ENCODE peak calls at places on chromosomes 2 and 18, in six cellular contexts. K is GM12878, Z is brain microvascular endothelial cell, I is RWPE1, N is AG04450, E is heart right ventricle. T is an unnamed sample.

GRCh38 chr2:237627463-237628321 is at the start of gene LRRFIP1:
- DNase-seq in K (no peak), Z (no peak), I (peak; percentile 20), N (no peak), E (no peak), T (no peak)

GRCh38 chr2:135256531-135257258 is 204.6 kb downstream of the RAB3GAP1 start:
- DNase-seq in K (no peak), Z (peak; percentile 4), I (no peak), N (no peak), E (no peak), T (peak; percentile 81)

GRCh38 chr2:217286833-217287232 is 427.0 kb upstream of the TNP1 start:
- DNase-seq in K (no peak), Z (peak; percentile 36), I (no peak), N (peak; percentile 80), E (no peak), T (no peak)

GRCh38 chr2:111108745-111109271 is 11.9 kb upstream of the BCL2L11 start:
- DNase-seq in K (no peak), Z (no peak), I (peak; percentile 36), N (no peak), E (no peak), T (no peak)

GRCh38 chr2:177680866-177681358 is 288.3 kb downstream of the AGPS start:
- DNase-seq in K (no peak), Z (no peak), I (no peak), N (no peak), E (no peak), T (no peak)

GRCh38 chr18:78673516-78674321 is 305.9 kb upstream of the SALL3 start:
- DNase-seq in K (no peak), Z (no peak), I (no peak), N (no peak), E (no peak), T (no peak)

GRCh38 chr2:37602040-37602439 is 69.4 kb downstream of the CDC42EP3 start:
- DNase-seq in K (no peak), Z (no peak), I (no peak), N (no peak), E (no peak), T (no peak)

GRCh38 chr2:215633360-215633759 is 197.5 kb upstream of the FN1 start:
- DNase-seq in K (no peak), Z (no peak), I (no peak), N (no peak), E (no peak), T (no peak)

GRCh38 chr2:164737612-164738081 is 104.0 kb downstream of the COBLL1 start:
- DNase-seq in K (no peak), Z (peak; percentile 53), I (peak; percentile 75), N (peak; percentile 23), E (peak; percentile 54), T (no peak)

GRCh38 chr2:241933175-241933911 is 63.8 kb downstream of the RTP5 start:
- DNase-seq in K (no peak), Z (peak; percentile 16), I (no peak), N (no peak), E (no peak), T (no peak)

GRCh38 chr2:233087725-233088124 is 27.6 kb downstream of the INPP5D start:
- DNase-seq in K (no peak), Z (no peak), I (no peak), N (no peak), E (no peak), T (no peak)

GRCh38 chr2:20094955-20095354 is 43.5 kb upstream of the LAPTM4A start:
- DNase-seq in K (no peak), Z (no peak), I (no peak), N (no peak), E (no peak), T (no peak)

GRCh38 chr2:146295080-146295670 is 1549.7 kb upstream of the ACVR2A start:
- DNase-seq in K (no peak), Z (no peak), I (no peak), N (no peak), E (no peak), T (no peak)

GRCh38 chr18:3584897-3585460 is 135.0 kb downstream of the TGIF1 start:
- DNase-seq in K (no peak), Z (no peak), I (no peak), N (no peak), E (no peak), T (no peak)

GRCh38 chr2:178279142-178279541 is 84.8 kb downstream of the OSBPL6 start:
- DNase-seq in K (no peak), Z (peak; percentile 90), I (peak; percentile 76), N (peak; percentile 59), E (no peak), T (peak; percentile 65)

GRCh38 chr2:233053928-233054774 is 6.0 kb upstream of the INPP5D start:
- DNase-seq in K (no peak), Z (peak; percentile 38), I (peak; percentile 82), N (no peak), E (peak; percentile 47), T (no peak)

GRCh38 chr2:118881490-118882129 is 34.2 kb upstream of the EN1 start:
- DNase-seq in K (no peak), Z (peak; percentile 25), I (peak; percentile 72), N (no peak), E (no peak), T (no peak)

GRCh38 chr18:45197526-45197970 is 417.7 kb upstream of the SLC14A2 start:
- DNase-seq in K (peak; percentile 88), Z (peak; percentile 10), I (no peak), N (peak; percentile 34), E (no peak), T (no peak)

GRCh38 chr2:119638891-119639539 is 40.0 kb upstream of the TMEM177 start:
- DNase-seq in K (no peak), Z (no peak), I (no peak), N (no peak), E (no peak), T (no peak)

GRCh38 chr2:27013738-27014137 is 19.0 kb upstream of the TMEM214 start:
- DNase-seq in K (no peak), Z (no peak), I (no peak), N (no peak), E (no peak), T (no peak)

GRCh38 chr2:173511942-173512341 is 157.3 kb downstream of the CDCA7 start:
- DNase-seq in K (no peak), Z (peak; percentile 6), I (no peak), N (no peak), E (no peak), T (no peak)

GRCh38 chr18:63262369-63263335 is 56.9 kb downstream of the BCL2 start:
- DNase-seq in K (no peak), Z (no peak), I (no peak), N (no peak), E (peak; percentile 41), T (no peak)

GRCh38 chr2:85981579-85982247 is 92.9 kb upstream of the ST3GAL5 start:
- DNase-seq in K (no peak), Z (no peak), I (no peak), N (no peak), E (no peak), T (no peak)

GRCh38 chr2:10222-10875 is 36.0 kb downstream of the FAM110C start:
- DNase-seq in K (no peak), Z (no peak), I (no peak), N (no peak), E (no peak), T (no peak)

GRCh38 chr2:64992990-64993389 is 3.8 kb downstream of the SLC1A4 start:
- DNase-seq in K (no peak), Z (no peak), I (no peak), N (no peak), E (no peak), T (no peak)
- H3K27ac ChIP-seq in K (no peak overlapping the region), Z (no peak overlapping the region), I (no peak overlapping the region), N (no peak overlapping the region), E (no peak overlapping the region), T (no peak overlapping the region)

DNA sequence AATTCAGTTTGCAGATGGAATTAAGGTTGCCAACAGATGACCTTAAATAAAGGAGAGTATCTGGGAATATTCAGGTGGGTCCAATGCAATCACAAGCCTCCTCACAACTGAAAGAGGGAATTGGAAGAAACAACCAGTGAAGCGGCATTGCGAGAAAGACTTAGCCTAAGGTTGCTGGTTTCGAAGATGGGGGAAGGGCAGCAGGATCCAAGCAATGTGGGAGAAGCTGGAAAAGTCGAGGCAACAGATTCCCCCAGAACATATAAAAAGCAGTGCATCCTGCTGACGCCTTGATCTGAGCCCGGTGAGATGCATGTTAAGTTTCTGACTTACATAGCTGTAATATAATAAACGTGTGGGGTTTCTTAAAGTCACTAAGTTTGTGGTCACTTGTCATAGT is 162.5 kb downstream of the NDUFA10 start:
- DNase-seq in K (no peak), Z (no peak), I (no peak), N (no peak), E (no peak), T (no peak)
- H3K27ac ChIP-seq in K (no peak overlapping the region), Z (no peak overlapping the region), I (no peak overlapping the region), N (no peak overlapping the region), E (no peak overlapping the region), T (no peak overlapping the region)

GRCh38 chr2:234691226-234691600 is 194.3 kb upstream of the ARL4C start:
- DNase-seq in K (no peak), Z (no peak), I (no peak), N (no peak), E (no peak), T (no peak)

GRCh38 chr2:234687718-234688475 is 191.0 kb upstream of the ARL4C start:
- DNase-seq in K (no peak), Z (no peak), I (no peak), N (no peak), E (no peak), T (no peak)

GRCh38 chr2:234689911-234690379 is 193.1 kb upstream of the ARL4C start:
- DNase-seq in K (no peak), Z (no peak), I (no peak), N (no peak), E (no peak), T (no peak)

GRCh38 chr2:234691968-234692955 is 195.4 kb upstream of the ARL4C start:
- DNase-seq in K (no peak), Z (no peak), I (no peak), N (no peak), E (no peak), T (no peak)

DNA sequence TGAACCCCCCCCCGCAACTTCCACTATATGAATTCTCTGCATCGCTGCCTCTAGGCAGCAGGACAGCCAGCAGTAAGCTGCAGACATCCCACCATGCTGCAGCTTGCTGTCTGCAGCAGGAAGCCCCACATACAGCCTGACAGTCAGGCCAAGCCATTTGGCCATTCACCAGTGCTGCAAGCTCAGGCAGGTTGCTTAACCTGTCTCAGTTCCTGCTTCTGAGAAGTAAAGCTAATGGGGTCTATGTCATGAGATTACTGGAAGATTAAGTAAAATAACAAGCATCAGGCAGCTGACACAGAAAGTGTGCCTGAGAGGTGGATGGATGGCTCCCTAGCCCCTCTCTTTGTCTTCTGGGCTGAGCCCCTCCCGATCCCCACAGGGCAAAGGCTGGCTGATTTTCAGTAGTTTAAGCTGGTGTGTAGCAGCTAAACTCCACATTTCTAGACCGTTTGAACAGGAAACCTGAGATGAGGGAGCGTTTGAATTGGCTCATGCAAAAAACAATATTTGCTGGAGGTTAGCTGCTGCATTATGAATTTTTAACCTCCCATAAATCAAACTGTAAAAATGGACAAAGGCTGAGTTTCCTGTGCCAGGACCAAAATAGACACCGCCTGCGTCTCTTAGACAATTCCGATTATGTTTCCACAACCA is 193.8 kb upstream of the ARL4C start:
- DNase-seq in K (no peak), Z (no peak), I (no peak), N (no peak), E (no peak), T (no peak)
- H3K27ac ChIP-seq in K (no peak overlapping the region), Z (no peak overlapping the region), I (peak overlapping the region; percentile 84), N (peak overlapping the region; percentile 33), E (no peak overlapping the region), T (peak overlapping the region; percentile 47)

DNA sequence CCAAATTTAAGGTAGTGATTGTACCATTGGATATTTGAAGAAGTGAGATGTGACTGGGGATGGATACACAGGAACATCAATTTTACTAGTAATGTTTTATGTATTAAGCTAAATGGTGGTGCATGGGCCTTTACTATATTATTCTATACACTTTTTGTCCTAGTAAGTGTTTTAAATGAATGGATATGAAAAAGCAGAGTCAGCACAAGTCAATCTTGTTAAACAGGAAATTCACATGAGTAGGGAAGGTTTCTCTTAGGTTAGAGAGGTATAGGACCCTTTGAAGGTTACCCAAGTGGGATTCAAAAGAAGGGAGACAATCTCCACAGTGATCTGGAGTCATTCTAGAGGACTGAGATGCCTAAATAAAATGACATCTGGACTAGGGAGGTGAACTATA is 71.8 kb upstream of the NCKAP5 start:
- DNase-seq in K (no peak), Z (no peak), I (no peak), N (no peak), E (no peak), T (no peak)
- H3K27ac ChIP-seq in K (no peak overlapping the region), Z (no peak overlapping the region), I (no peak overlapping the region), N (no peak overlapping the region), E (no peak overlapping the region), T (no peak overlapping the region)

T was measured in epithelial cell of prostate.